ENCODE peak calls at places on chromosomes 7 and 10, in nine cellular contexts. One of them, this sample, is unnamed.

GRCh38 chr7:129225931-129226572 is 1.2 kb downstream of the AHCYL2 start:
- DNase-seq in MM.1S: no peak
- DNase-seq in neural progenitor cell: peak
- DNase-seq in hepatocyte: no peak
- DNase-seq in PC-3: no peak
- DNase-seq in OCI-LY7: no peak
- DNase-seq in GM23248: no peak
- DNase-seq in HCT116: no peak
- DNase-seq in GM23338: no peak
- DNase-seq in this sample: no peak

GRCh38 chr10:62071846-62072281 is 170.4 kb downstream of the ARID5B start:
- DNase-seq in HCT116: no peak
- DNase-seq in GM23338: no peak
- DNase-seq in PC-3: peak
- DNase-seq in OCI-LY7: no peak
- DNase-seq in hepatocyte: no peak
- DNase-seq in GM23248: peak
- DNase-seq in MM.1S: no peak
- DNase-seq in neural progenitor cell: peak
- DNase-seq in this sample: no peak

GRCh38 chr7:25860206-25860881 is 291.7 kb upstream of the NFE2L3 start:
- DNase-seq in PC-3: no peak
- DNase-seq in neural progenitor cell: peak
- DNase-seq in HCT116: no peak
- DNase-seq in GM23248: no peak
- DNase-seq in GM23338: peak
- DNase-seq in MM.1S: no peak
- DNase-seq in OCI-LY7: no peak
- DNase-seq in hepatocyte: no peak
- DNase-seq in this sample: peak

GRCh38 chr10:79381804-79382221 is 34.5 kb downstream of the PPIF start:
- DNase-seq in OCI-LY7: no peak
- DNase-seq in HCT116: no peak
- DNase-seq in MM.1S: no peak
- DNase-seq in neural progenitor cell: no peak
- DNase-seq in PC-3: no peak
- DNase-seq in hepatocyte: peak
- DNase-seq in GM23338: no peak
- DNase-seq in GM23248: peak
- DNase-seq in this sample: no peak

GRCh38 chr10:106401161-106401560 is 763.3 kb downstream of the SORCS1 start:
- DNase-seq in GM23248: peak
- DNase-seq in OCI-LY7: no peak
- DNase-seq in PC-3: peak
- DNase-seq in neural progenitor cell: no peak
- DNase-seq in HCT116: no peak
- DNase-seq in hepatocyte: no peak
- DNase-seq in GM23338: peak
- DNase-seq in MM.1S: no peak
- DNase-seq in this sample: no peak

GRCh38 chr10:968546-969199 is 19.6 kb upstream of the GTPBP4 start:
- DNase-seq in GM23338: no peak
- DNase-seq in OCI-LY7: no peak
- DNase-seq in GM23248: no peak
- DNase-seq in neural progenitor cell: no peak
- DNase-seq in PC-3: no peak
- DNase-seq in hepatocyte: no peak
- DNase-seq in HCT116: no peak
- DNase-seq in MM.1S: no peak
- DNase-seq in this sample: no peak

GRCh38 chr10:89273680-89274079 is 22.1 kb upstream of the LIPA start:
- DNase-seq in MM.1S: no peak
- DNase-seq in GM23338: no peak
- DNase-seq in GM23248: no peak
- DNase-seq in HCT116: no peak
- DNase-seq in hepatocyte: no peak
- DNase-seq in PC-3: no peak
- DNase-seq in neural progenitor cell: no peak
- DNase-seq in OCI-LY7: no peak
- DNase-seq in this sample: no peak

GRCh38 chr10:83666762-83667161 is 472.5 kb upstream of the GHITM start:
- DNase-seq in neural progenitor cell: no peak
- DNase-seq in hepatocyte: no peak
- DNase-seq in GM23248: no peak
- DNase-seq in GM23338: no peak
- DNase-seq in OCI-LY7: no peak
- DNase-seq in MM.1S: no peak
- DNase-seq in PC-3: no peak
- DNase-seq in HCT116: no peak
- DNase-seq in this sample: no peak

GRCh38 chr10:24428410-24428782 is 219.5 kb downstream of the KIAA1217 start:
- DNase-seq in PC-3: peak
- DNase-seq in GM23338: no peak
- DNase-seq in OCI-LY7: no peak
- DNase-seq in HCT116: peak
- DNase-seq in neural progenitor cell: no peak
- DNase-seq in GM23248: peak
- DNase-seq in hepatocyte: no peak
- DNase-seq in MM.1S: no peak
- DNase-seq in this sample: no peak

GRCh38 chr7:43869898-43870240 is 552 bp upstream of the MRPS24 start:
- DNase-seq in HCT116: no peak
- DNase-seq in hepatocyte: peak
- DNase-seq in GM23338: peak
- DNase-seq in PC-3: peak
- DNase-seq in neural progenitor cell: no peak
- DNase-seq in OCI-LY7: no peak
- DNase-seq in GM23248: peak
- DNase-seq in MM.1S: no peak
- DNase-seq in this sample: no peak

GRCh38 chr7:55486172-55486550 is 86.1 kb downstream of the VOPP1 start:
- DNase-seq in PC-3: no peak
- DNase-seq in HCT116: no peak
- DNase-seq in hepatocyte: no peak
- DNase-seq in GM23248: no peak
- DNase-seq in neural progenitor cell: no peak
- DNase-seq in OCI-LY7: no peak
- DNase-seq in MM.1S: no peak
- DNase-seq in GM23338: no peak
- DNase-seq in this sample: no peak

GRCh38 chr10:77811831-77812430 is 114.6 kb downstream of the DLG5 start:
- DNase-seq in OCI-LY7: no peak
- DNase-seq in GM23338: no peak
- DNase-seq in neural progenitor cell: no peak
- DNase-seq in HCT116: no peak
- DNase-seq in MM.1S: no peak
- DNase-seq in GM23248: no peak
- DNase-seq in PC-3: no peak
- DNase-seq in hepatocyte: no peak
- DNase-seq in this sample: no peak

GRCh38 chr7:76077435-76077834 is 29.5 kb downstream of the MDH2 start:
- DNase-seq in MM.1S: no peak
- DNase-seq in GM23248: no peak
- DNase-seq in PC-3: no peak
- DNase-seq in HCT116: no peak
- DNase-seq in OCI-LY7: no peak
- DNase-seq in hepatocyte: no peak
- DNase-seq in neural progenitor cell: no peak
- DNase-seq in GM23338: no peak
- DNase-seq in this sample: no peak

GRCh38 chr10:21285742-21286311 is 239.7 kb downstream of the SKIDA1 start:
- DNase-seq in PC-3: peak
- DNase-seq in OCI-LY7: no peak
- DNase-seq in MM.1S: no peak
- DNase-seq in HCT116: peak
- DNase-seq in GM23248: peak
- DNase-seq in GM23338: no peak
- DNase-seq in hepatocyte: no peak
- DNase-seq in neural progenitor cell: no peak
- DNase-seq in this sample: no peak

GRCh38 chr10:133159950-133160812 is at the start of gene KNDC1:
- DNase-seq in hepatocyte: peak
- DNase-seq in HCT116: no peak
- DNase-seq in GM23338: peak
- DNase-seq in OCI-LY7: no peak
- DNase-seq in GM23248: peak
- DNase-seq in neural progenitor cell: peak
- DNase-seq in MM.1S: no peak
- DNase-seq in PC-3: no peak
- DNase-seq in this sample: peak
- TF ChIP-seq EZH2phosphoT487 in hepatocyte: no peak
- TF ChIP-seq EZH2phosphoT487 in HCT116: no peak
- TF ChIP-seq EZH2phosphoT487 in GM23338: no peak
- TF ChIP-seq EZH2phosphoT487 in OCI-LY7: no peak
- TF ChIP-seq EZH2phosphoT487 in GM23248: no peak
- TF ChIP-seq EZH2phosphoT487 in neural progenitor cell: no peak
- TF ChIP-seq EZH2phosphoT487 in MM.1S: no peak
- TF ChIP-seq EZH2phosphoT487 in PC-3: no peak
- TF ChIP-seq EZH2phosphoT487 in this sample: no peak

DNA sequence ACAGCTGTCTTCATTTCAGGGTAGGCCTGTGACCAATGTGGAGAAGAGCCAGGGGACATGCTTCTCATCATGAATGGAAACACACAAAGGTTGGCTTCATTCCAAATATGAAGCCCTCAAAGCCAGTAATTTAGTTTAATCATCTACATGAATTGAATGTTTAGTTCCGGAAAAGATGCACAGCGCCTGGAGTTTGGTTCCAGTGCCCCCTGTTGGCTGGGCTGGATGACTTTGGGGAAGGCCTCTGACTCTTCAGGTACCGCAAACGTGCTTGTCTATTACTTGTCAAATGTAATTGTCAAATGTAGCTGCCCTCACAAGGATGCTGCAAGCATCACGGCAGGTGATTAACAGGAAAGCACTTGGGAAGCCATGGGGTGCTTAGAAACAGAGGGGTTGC is 130.7 kb downstream of the ADRA2A start:
- DNase-seq in OCI-LY7: peak
- DNase-seq in neural progenitor cell: peak
- DNase-seq in GM23248: no peak
- DNase-seq in hepatocyte: no peak
- DNase-seq in HCT116: no peak
- DNase-seq in PC-3: no peak
- DNase-seq in MM.1S: no peak
- DNase-seq in GM23338: peak
- DNase-seq in this sample: peak
- TF ChIP-seq EZH2phosphoT487 in OCI-LY7: no peak
- TF ChIP-seq EZH2phosphoT487 in neural progenitor cell: no peak
- TF ChIP-seq EZH2phosphoT487 in GM23248: no peak
- TF ChIP-seq EZH2phosphoT487 in hepatocyte: no peak
- TF ChIP-seq EZH2phosphoT487 in HCT116: no peak
- TF ChIP-seq EZH2phosphoT487 in PC-3: no peak
- TF ChIP-seq EZH2phosphoT487 in MM.1S: no peak
- TF ChIP-seq EZH2phosphoT487 in GM23338: no peak
- TF ChIP-seq EZH2phosphoT487 in this sample: no peak

GRCh38 chr7:17680026-17680425 is 260.3 kb downstream of the SNX13 start:
- DNase-seq in MM.1S: no peak
- DNase-seq in GM23248: peak
- DNase-seq in hepatocyte: peak
- DNase-seq in neural progenitor cell: peak
- DNase-seq in PC-3: peak
- DNase-seq in OCI-LY7: no peak
- DNase-seq in HCT116: no peak
- DNase-seq in GM23338: peak
- DNase-seq in this sample: no peak
- TF ChIP-seq EZH2phosphoT487 in MM.1S: no peak
- TF ChIP-seq EZH2phosphoT487 in GM23248: no peak
- TF ChIP-seq EZH2phosphoT487 in hepatocyte: no peak
- TF ChIP-seq EZH2phosphoT487 in neural progenitor cell: no peak
- TF ChIP-seq EZH2phosphoT487 in PC-3: no peak
- TF ChIP-seq EZH2phosphoT487 in OCI-LY7: no peak
- TF ChIP-seq EZH2phosphoT487 in HCT116: no peak
- TF ChIP-seq EZH2phosphoT487 in GM23338: no peak
- TF ChIP-seq EZH2phosphoT487 in this sample: no peak

GRCh38 chr10:71975087-71975890 is 11.1 kb downstream of the CHST3 start:
- DNase-seq in OCI-LY7: no peak
- DNase-seq in neural progenitor cell: no peak
- DNase-seq in hepatocyte: no peak
- DNase-seq in GM23338: no peak
- DNase-seq in GM23248: peak
- DNase-seq in PC-3: peak
- DNase-seq in MM.1S: no peak
- DNase-seq in HCT116: no peak
- DNase-seq in this sample: no peak

GRCh38 chr10:71978476-71978875 is 14.3 kb downstream of the CHST3 start:
- DNase-seq in HCT116: no peak
- DNase-seq in hepatocyte: no peak
- DNase-seq in MM.1S: no peak
- DNase-seq in GM23338: peak
- DNase-seq in PC-3: no peak
- DNase-seq in neural progenitor cell: peak
- DNase-seq in OCI-LY7: no peak
- DNase-seq in GM23248: no peak
- DNase-seq in this sample: peak

GRCh38 chr10:71974489-71975011 is 10.4 kb downstream of the CHST3 start:
- DNase-seq in HCT116: peak
- DNase-seq in MM.1S: no peak
- DNase-seq in GM23338: no peak
- DNase-seq in hepatocyte: no peak
- DNase-seq in neural progenitor cell: no peak
- DNase-seq in OCI-LY7: no peak
- DNase-seq in GM23248: peak
- DNase-seq in PC-3: peak
- DNase-seq in this sample: no peak

GRCh38 chr10:71973777-71974488 is 9.7 kb downstream of the CHST3 start:
- DNase-seq in neural progenitor cell: no peak
- DNase-seq in HCT116: no peak
- DNase-seq in PC-3: no peak
- DNase-seq in GM23248: no peak
- DNase-seq in GM23338: no peak
- DNase-seq in OCI-LY7: no peak
- DNase-seq in MM.1S: no peak
- DNase-seq in hepatocyte: no peak
- DNase-seq in this sample: no peak

DNA sequence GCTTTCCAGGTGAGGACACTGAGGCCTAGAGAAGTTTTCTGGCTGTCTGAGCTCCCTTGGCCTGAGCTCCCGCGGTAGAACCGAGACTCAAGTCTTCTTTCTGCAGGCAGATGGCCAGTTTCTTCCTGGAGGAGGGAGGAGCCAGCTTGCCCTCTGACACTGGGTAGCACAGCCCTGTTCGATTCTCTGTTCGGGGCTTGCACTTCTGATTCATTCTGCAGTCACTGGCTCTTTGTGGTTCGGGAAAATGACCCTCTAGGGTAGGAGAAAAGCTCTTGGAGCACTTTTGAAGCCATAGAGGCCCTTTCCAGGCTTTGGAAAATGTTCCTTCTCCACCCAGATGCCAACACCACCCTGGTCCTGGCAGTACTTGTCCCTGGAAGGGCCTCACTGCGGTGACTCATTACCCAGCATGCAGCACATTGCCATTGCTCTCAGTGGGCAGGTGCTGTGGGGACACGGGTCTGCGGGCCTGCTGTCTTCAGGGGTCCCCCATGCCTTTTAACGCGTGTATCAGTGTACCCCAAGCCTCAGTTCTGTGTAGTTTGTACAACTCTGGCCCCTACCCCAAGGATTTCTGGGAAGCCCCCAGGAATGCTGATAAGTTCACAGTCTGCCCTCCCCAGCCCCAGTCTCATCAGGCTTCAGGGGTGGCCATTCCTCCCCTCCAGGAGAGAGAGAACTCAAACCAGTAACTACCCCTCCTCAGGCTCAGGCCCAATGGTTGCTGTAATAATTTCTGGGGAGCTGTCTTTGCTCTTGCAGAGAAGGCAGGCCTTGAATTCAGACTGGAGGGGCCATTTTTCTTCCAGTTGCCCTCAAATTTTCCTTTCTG is 11.9 kb downstream of the CHST3 start:
- DNase-seq in GM23338: no peak
- DNase-seq in MM.1S: no peak
- DNase-seq in PC-3: peak
- DNase-seq in HCT116: peak
- DNase-seq in hepatocyte: no peak
- DNase-seq in GM23248: peak
- DNase-seq in neural progenitor cell: no peak
- DNase-seq in OCI-LY7: no peak
- DNase-seq in this sample: no peak
- TF ChIP-seq EZH2phosphoT487 in GM23338: no peak
- TF ChIP-seq EZH2phosphoT487 in MM.1S: no peak
- TF ChIP-seq EZH2phosphoT487 in PC-3: no peak
- TF ChIP-seq EZH2phosphoT487 in HCT116: no peak
- TF ChIP-seq EZH2phosphoT487 in hepatocyte: no peak
- TF ChIP-seq EZH2phosphoT487 in GM23248: no peak
- TF ChIP-seq EZH2phosphoT487 in neural progenitor cell: no peak
- TF ChIP-seq EZH2phosphoT487 in OCI-LY7: no peak
- TF ChIP-seq EZH2phosphoT487 in this sample: no peak